ENCODE peak calls at places on chromosomes 2 and 18, in six cellular contexts. I, W, D, L, P and N are unnamed samples.

GRCh38 chr18:49238433-49239042 is 221.9 kb downstream of the DYM start:
- DNase-seq in L (peak; percentile 38), W (no peak), D (peak; percentile 29), I (peak; percentile 13), P (no peak), N (no peak)

GRCh38 chr2:6986251-6986893 is 69.2 kb downstream of the RNF144A start:
- DNase-seq in P (no peak), D (peak; percentile 19), I (no peak), W (no peak), L (no peak), N (peak; percentile 33)

GRCh38 chr2:134845028-134845427 is 6.6 kb downstream of the ACMSD start:
- DNase-seq in D (no peak), L (no peak), P (no peak), W (no peak), I (no peak), N (no peak)

GRCh38 chr2:169080250-169081035 is 11.1 kb downstream of the DHRS9 start:
- DNase-seq in P (no peak), D (no peak), L (no peak), W (peak; percentile 20), I (no peak), N (no peak)

GRCh38 chr2:104766683-104767082 is 87.2 kb upstream of the POU3F3 start:
- DNase-seq in P (no peak), L (no peak), I (no peak), W (no peak), D (no peak), N (no peak)

GRCh38 chr2:655626-656025 is 21.6 kb downstream of the TMEM18 start:
- DNase-seq in W (no peak), I (no peak), L (no peak), P (peak; percentile 26), D (no peak), N (no peak)

GRCh38 chr2:160228141-160228963 is 28.3 kb upstream of the ITGB6 start:
- DNase-seq in P (no peak), L (no peak), I (no peak), W (no peak), D (no peak), N (no peak)

GRCh38 chr18:1017679-1018078 is 113.0 kb downstream of the ADCYAP1 start:
- DNase-seq in W (no peak), D (no peak), L (no peak), P (no peak), I (no peak), N (no peak)

GRCh38 chr2:22634167-22634566 is 750.8 kb upstream of the KLHL29 start:
- DNase-seq in W (no peak), I (no peak), P (no peak), D (no peak), L (no peak), N (no peak)

GRCh38 chr18:41621177-41621576 is 333.9 kb upstream of the PIK3C3 start:
- DNase-seq in P (no peak), I (no peak), W (no peak), L (no peak), D (no peak), N (no peak)

GRCh38 chr2:150272404-150272803 is 215.1 kb downstream of the RND3 start:
- DNase-seq in W (no peak), L (no peak), D (no peak), I (no peak), P (no peak), N (no peak)

GRCh38 chr18:56115072-56116038 is 523.0 kb downstream of the TXNL1 start:
- DNase-seq in W (no peak), L (no peak), P (no peak), I (no peak), D (no peak), N (no peak)

GRCh38 chr2:26595146-26595545 is 46.0 kb downstream of the CIB4 start:
- DNase-seq in L (no peak), W (no peak), I (no peak), D (no peak), P (peak; percentile 39), N (no peak)

GRCh38 chr2:242048479-242048878 is 178.9 kb downstream of the RTP5 start:
- DNase-seq in P (no peak), W (no peak), L (no peak), D (no peak), I (no peak), N (no peak)

GRCh38 chr2:242044206-242044590 is 174.7 kb downstream of the RTP5 start:
- DNase-seq in W (no peak), I (no peak), L (no peak), D (no peak), P (no peak), N (no peak)

GRCh38 chr2:242047963-242048362 is 178.4 kb downstream of the RTP5 start:
- DNase-seq in W (no peak), D (no peak), P (no peak), L (no peak), I (no peak), N (no peak)

GRCh38 chr2:242043538-242044205 is 174.1 kb downstream of the RTP5 start:
- DNase-seq in D (no peak), P (no peak), I (no peak), L (no peak), W (no peak), N (no peak)

DNA sequence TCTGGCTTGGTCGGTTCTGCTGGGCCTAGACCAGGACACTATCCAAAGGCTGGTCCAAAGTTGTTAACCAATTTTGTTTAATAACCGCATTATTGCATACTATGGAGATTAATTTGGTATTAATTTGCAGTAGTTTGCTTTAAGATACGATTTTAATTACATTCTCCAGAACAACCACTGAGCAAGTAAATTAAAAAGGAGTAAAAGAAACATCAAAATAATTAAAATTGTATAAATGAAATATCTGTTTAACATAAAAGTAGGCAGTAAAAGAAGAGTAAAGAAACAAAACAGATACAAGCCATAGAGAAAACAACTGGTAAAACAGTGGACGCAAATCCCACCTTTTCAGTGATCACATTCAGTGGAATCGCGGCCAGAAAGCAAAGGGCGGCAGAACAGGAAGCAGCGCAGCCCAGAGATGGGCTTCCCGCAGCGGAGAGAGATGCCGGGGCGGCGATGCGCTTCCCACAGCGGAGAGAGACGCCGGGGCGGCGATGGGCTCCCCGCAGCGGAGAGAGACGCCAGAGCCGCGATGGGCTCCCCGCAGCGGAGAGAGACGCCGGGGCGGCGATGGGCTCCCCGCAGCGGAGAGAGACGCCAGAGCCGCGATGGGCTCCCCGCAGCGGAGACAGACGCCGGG is 176.8 kb downstream of the RTP5 start:
- DNase-seq in I (no peak), P (no peak), D (no peak), L (no peak), W (no peak), N (no peak)
- H3K4me3 ChIP-seq in I (no peak overlapping the region), P (no peak overlapping the region), D (no peak overlapping the region), L (peak overlapping the region; percentile 31), W (no peak overlapping the region), N (no peak overlapping the region)

GRCh38 chr18:36468161-36468560 is 170.6 kb downstream of the FHOD3 start:
- DNase-seq in D (peak; percentile 20), P (no peak), L (no peak), W (no peak), I (no peak), N (no peak)
- TF ChIP-seq ZNF274 in D (no peak), P (no peak), L (no peak), W (no peak), I (no peak), N (no peak)

GRCh38 chr2:47227532-47228166 is 72.5 kb upstream of the STPG4 start:
- DNase-seq in D (peak; percentile 65), L (no peak), I (no peak), P (no peak), W (no peak), N (no peak)
- H3K4me3 ChIP-seq in D (no peak overlapping the region), L (no peak overlapping the region), I (no peak overlapping the region), P (no peak overlapping the region), W (no peak overlapping the region), N (no peak overlapping the region)

GRCh38 chr2:217555075-217555876 is 447.5 kb downstream of the TNS1 start:
- DNase-seq in P (no peak), L (no peak), D (no peak), W (no peak), I (no peak), N (peak; percentile 64)

GRCh38 chr2:217563081-217563480 is 439.7 kb downstream of the TNS1 start:
- DNase-seq in P (no peak), L (no peak), W (no peak), I (no peak), D (no peak), N (no peak)

GRCh38 chr2:217553689-217554088 is 449.1 kb downstream of the TNS1 start:
- DNase-seq in I (no peak), W (no peak), D (no peak), P (no peak), L (no peak), N (no peak)

GRCh38 chr2:217563565-217563964 is 439.2 kb downstream of the TNS1 start:
- DNase-seq in I (no peak), P (no peak), L (no peak), W (no peak), D (no peak), N (no peak)

DNA sequence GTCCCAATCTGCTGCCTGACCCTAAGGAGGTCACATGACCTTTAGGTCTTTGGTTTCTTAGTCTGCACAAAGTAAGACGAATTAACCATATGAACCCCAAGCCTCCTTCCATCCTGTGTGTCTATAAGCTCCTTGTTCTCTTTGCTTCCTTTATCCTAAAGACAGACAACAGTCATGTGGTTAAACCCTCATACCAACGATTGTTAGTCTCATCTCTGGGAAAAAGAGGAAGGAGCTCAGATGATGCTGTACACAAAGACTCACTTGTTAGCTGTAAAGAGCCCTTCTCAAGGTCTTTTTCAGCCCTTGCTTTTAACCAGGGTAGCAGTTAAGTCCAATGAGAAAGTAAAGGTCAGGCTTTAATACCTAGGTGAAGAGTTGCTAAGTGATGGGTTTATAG is 443.7 kb downstream of the TNS1 start:
- DNase-seq in P (no peak), L (no peak), I (no peak), D (no peak), W (no peak), N (no peak)
- TF ChIP-seq ZNF274 in P (no peak), L (no peak), I (no peak), D (no peak), W (no peak), N (no peak)

GRCh38 chr2:219056896-219057708 is 3.6 kb downstream of the IHH start:
- DNase-seq in L (no peak), P (peak; percentile 61), D (no peak), W (no peak), I (no peak), N (no peak)
- H3K4me3 ChIP-seq in L (no peak overlapping the region), P (peak overlapping the region; percentile 29), D (no peak overlapping the region), W (no peak overlapping the region), I (no peak overlapping the region), N (no peak overlapping the region)

GRCh38 chr2:147177449-147177848 is 667.4 kb upstream of the ACVR2A start:
- DNase-seq in L (no peak), P (no peak), I (no peak), D (no peak), W (no peak), N (no peak)
- TF ChIP-seq ZNF274 in L (no peak), P (no peak), I (no peak), D (no peak), W (no peak), N (no peak)

DNA sequence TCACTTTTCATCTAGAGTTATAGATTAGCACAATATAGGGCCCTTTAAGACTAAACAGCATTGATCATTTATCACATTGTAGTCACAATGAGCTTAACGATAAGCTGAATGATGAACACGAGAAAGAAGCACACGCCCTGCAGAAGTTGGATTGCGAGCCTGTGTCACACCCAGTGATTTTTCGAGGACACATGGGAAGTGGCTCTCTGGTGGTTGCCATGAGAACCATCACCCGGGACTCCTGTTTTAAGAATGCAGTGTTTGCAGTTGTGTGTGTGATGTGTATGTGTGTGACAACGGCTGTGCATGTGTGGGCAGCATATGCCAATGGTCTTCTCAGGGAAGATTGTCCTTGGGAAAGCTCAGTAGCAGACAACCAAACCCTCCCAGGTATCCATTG is 69.2 kb downstream of the PDCL3 start:
- DNase-seq in D (no peak), W (no peak), L (no peak), P (no peak), I (no peak), N (no peak)
- H3K4me3 ChIP-seq in D (no peak overlapping the region), W (no peak overlapping the region), L (no peak overlapping the region), P (no peak overlapping the region), I (no peak overlapping the region), N (no peak overlapping the region)